ENCODE peak calls at places on chromosome 21, in seven cellular contexts. W is HFF-Myc, X is lower lobe of right lung, F is endothelial cell of umbilical vein, C is AG04450, G is RWPE1, A is right atrium auricular region. P is an unnamed sample.

GRCh38 chr21:33121715-33122475 is 52.0 kb downstream of the OLIG1 start:
- DNase-seq in W (no peak), X (no peak), F (peak), C (no peak), G (peak), A (no peak), P (no peak)

GRCh38 chr21:44332383-44332782 is 6.8 kb downstream of the CFAP410 start:
- DNase-seq in W (no peak), X (no peak), F (no peak), C (no peak), G (no peak), A (no peak), P (no peak)

GRCh38 chr21:19368944-19369343 is 965.4 kb upstream of the TMPRSS15 start:
- DNase-seq in W (no peak), X (no peak), F (no peak), C (no peak), G (no peak), A (no peak), P (no peak)

GRCh38 chr21:43982489-43983078 is 29.5 kb upstream of the TRAPPC10 start:
- DNase-seq in W (no peak), X (no peak), F (no peak), C (no peak), G (no peak), A (no peak), P (no peak)

GRCh38 chr21:45050361-45050785 is 24.0 kb upstream of the ADARB1 start:
- DNase-seq in W (no peak), X (no peak), F (no peak), C (no peak), G (no peak), A (no peak), P (peak)

GRCh38 chr21:33027401-33028185 is 1.9 kb downstream of the OLIG2 start:
- DNase-seq in W (no peak), X (no peak), F (no peak), C (no peak), G (no peak), A (no peak), P (no peak)

GRCh38 chr21:26449161-26449560 is 123.9 kb downstream of the CYYR1 start:
- DNase-seq in W (no peak), X (no peak), F (peak), C (peak), G (peak), A (no peak), P (no peak)

GRCh38 chr21:15732290-15732995 is 2.7 kb downstream of the USP25 start:
- DNase-seq in W (no peak), X (no peak), F (peak), C (no peak), G (peak), A (no peak), P (no peak)

GRCh38 chr21:37702241-37702640 is 214.0 kb downstream of the KCNJ6 start:
- DNase-seq in W (no peak), X (no peak), F (no peak), C (no peak), G (no peak), A (no peak), P (no peak)

GRCh38 chr21:17925900-17926299 is 106.7 kb upstream of the C21orf91 start:
- DNase-seq in W (no peak), X (no peak), F (peak), C (no peak), G (no peak), A (no peak), P (no peak)

GRCh38 chr21:41168391-41169257 is 664 bp downstream of the BACE2 start:
- DNase-seq in W (no peak), X (peak), F (peak), C (no peak), G (peak), A (peak), P (peak)

GRCh38 chr21:23574932-23575331 is 2032.3 kb downstream of the MRPL39 start:
- DNase-seq in W (no peak), X (no peak), F (no peak), C (no peak), G (no peak), A (no peak), P (no peak)

GRCh38 chr21:28207776-28208175 is 784.9 kb downstream of the LTN1 start:
- DNase-seq in W (peak), X (no peak), F (peak), C (peak), G (no peak), A (no peak), P (no peak)

GRCh38 chr21:32562426-32562825 is 22.9 kb downstream of the TCP10L start:
- DNase-seq in W (peak), X (no peak), F (peak), C (no peak), G (no peak), A (no peak), P (no peak)

GRCh38 chr21:36656138-36656537 is 42.8 kb upstream of the SIM2 start:
- DNase-seq in W (no peak), X (peak), F (no peak), C (no peak), G (peak), A (no peak), P (no peak)

GRCh38 chr21:38773108-38774061 is 32.3 kb upstream of the ETS2 start:
- DNase-seq in W (peak), X (no peak), F (peak), C (peak), G (peak), A (peak), P (peak)

GRCh38 chr21:15631342-15631741 is 98.4 kb upstream of the USP25 start:
- DNase-seq in W (peak), X (no peak), F (peak), C (peak), G (peak), A (no peak), P (no peak)

GRCh38 chr21:35044770-35045538 is 4.1 kb downstream of the RUNX1 start:
- DNase-seq in W (no peak), X (no peak), F (no peak), C (no peak), G (no peak), A (no peak), P (no peak)
- TF ChIP-seq CTCF in W (no peak), X (no peak), F (no peak), C (no peak), G (no peak), A (no peak), P (no peak)

GRCh38 chr21:46458315-46459023 is at the start of gene DIP2A:
- DNase-seq in W (peak), X (peak), F (peak), C (peak), G (peak), A (peak), P (peak)
- TF ChIP-seq CTCF in W (no peak), X (peak), F (no peak), C (no peak), G (no peak), A (no peak), P (peak)

GRCh38 chr21:31552826-31553225 is 106.7 kb upstream of the SOD1 start:
- DNase-seq in W (no peak), X (no peak), F (no peak), C (no peak), G (no peak), A (no peak), P (no peak)

GRCh38 chr21:31546402-31547155 is 112.9 kb upstream of the SOD1 start:
- DNase-seq in W (no peak), X (no peak), F (no peak), C (no peak), G (no peak), A (no peak), P (no peak)

GRCh38 chr21:31550070-31550469 is 109.4 kb upstream of the SOD1 start:
- DNase-seq in W (no peak), X (no peak), F (no peak), C (no peak), G (no peak), A (no peak), P (no peak)

GRCh38 chr21:31545036-31545435 is 114.5 kb upstream of the SOD1 start:
- DNase-seq in W (no peak), X (no peak), F (no peak), C (no peak), G (no peak), A (no peak), P (no peak)

DNA sequence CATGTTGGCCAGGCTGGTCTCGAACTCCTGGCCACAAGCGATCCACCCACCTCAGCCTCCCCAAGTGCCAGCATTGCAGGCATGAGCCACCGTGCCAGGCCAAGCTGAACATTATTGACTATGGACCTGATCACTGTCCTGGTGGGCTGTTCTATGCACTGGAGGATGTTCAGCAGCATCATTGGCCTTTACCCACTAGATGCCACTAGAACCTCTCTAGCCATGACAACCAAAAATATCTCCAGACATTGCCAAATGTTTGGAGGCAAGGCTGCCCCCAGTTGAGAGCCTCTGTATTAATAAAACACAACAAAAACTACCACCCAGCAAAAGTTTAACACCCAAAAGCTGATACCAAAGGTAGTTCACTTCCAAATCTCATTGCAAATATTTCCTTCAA is 110.8 kb upstream of the SOD1 start:
- DNase-seq in W (no peak), X (no peak), F (no peak), C (no peak), G (no peak), A (no peak), P (no peak)
- TF ChIP-seq CTCF in W (no peak), X (no peak), F (no peak), C (no peak), G (no peak), A (no peak), P (no peak)

GRCh38 chr21:46099476-46099875 is 1.6 kb downstream of the COL6A2 start:
- DNase-seq in W (no peak), X (peak), F (no peak), C (no peak), G (no peak), A (peak), P (peak)
- TF ChIP-seq CTCF in W (no peak), X (no peak), F (no peak), C (peak), G (no peak), A (no peak), P (no peak)

GRCh38 chr21:42706765-42707164 is 53.3 kb downstream of the PDE9A start:
- DNase-seq in W (no peak), X (no peak), F (no peak), C (no peak), G (no peak), A (no peak), P (no peak)

GRCh38 chr21:42705346-42705745 is 51.9 kb downstream of the PDE9A start:
- DNase-seq in W (no peak), X (no peak), F (no peak), C (no peak), G (no peak), A (no peak), P (no peak)

GRCh38 chr21:42707207-42707830 is 53.9 kb downstream of the PDE9A start:
- DNase-seq in W (no peak), X (no peak), F (no peak), C (no peak), G (no peak), A (no peak), P (no peak)

GRCh38 chr21:42704861-42705260 is 51.4 kb downstream of the PDE9A start:
- DNase-seq in W (no peak), X (no peak), F (no peak), C (no peak), G (no peak), A (no peak), P (no peak)

DNA sequence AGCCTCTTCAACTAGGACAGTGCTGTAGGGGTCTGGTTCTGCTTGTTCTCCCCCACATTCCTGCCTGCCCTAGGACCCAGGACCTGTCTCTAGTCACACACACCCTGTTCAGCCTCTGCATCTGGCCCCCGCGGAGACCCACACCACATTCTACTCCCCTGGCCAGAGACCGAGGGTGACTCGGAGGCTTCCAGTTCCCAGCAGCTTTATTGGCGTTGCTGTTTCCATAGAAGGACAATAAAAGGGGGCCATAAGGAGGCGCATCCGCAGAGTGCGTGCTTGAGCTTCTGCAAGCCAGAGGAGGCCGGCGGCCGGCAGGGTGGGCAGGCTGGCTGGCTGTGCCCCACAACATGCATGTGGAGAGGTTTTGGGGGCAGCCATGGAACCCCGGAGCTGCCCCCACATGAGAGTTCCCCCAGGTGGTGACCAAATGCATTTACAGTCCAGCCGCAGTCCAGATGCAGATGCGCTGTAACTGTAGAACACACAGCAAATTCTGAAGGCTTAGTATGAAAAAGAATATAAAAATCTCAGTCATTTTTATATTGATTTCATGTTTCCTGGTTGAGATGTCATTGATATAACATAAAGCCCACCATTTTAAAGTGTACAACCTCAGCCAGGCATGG is 52.4 kb downstream of the PDE9A start:
- DNase-seq in W (no peak), X (no peak), F (no peak), C (no peak), G (no peak), A (no peak), P (no peak)
- TF ChIP-seq CTCF in W (peak), X (no peak), F (no peak), C (no peak), G (no peak), A (no peak), P (no peak)

GRCh38 chr21:46111857-46112730 is 14.2 kb downstream of the COL6A2 start:
- DNase-seq in W (no peak), X (peak), F (no peak), C (no peak), G (no peak), A (peak), P (peak)
- TF ChIP-seq CTCF in W (no peak), X (no peak), F (no peak), C (no peak), G (no peak), A (no peak), P (no peak)

GRCh38 chr21:30257773-30258172 is 25.0 kb downstream of the KRTAP24-1 start:
- DNase-seq in W (peak), X (no peak), F (no peak), C (no peak), G (peak), A (no peak), P (no peak)
- TF ChIP-seq CTCF in W (peak), X (no peak), F (no peak), C (no peak), G (no peak), A (peak), P (no peak)

P was measured in ascending aorta.